ENCODE peak calls at places on chromosomes 2 and 18, in nine cellular contexts. Z, L, E, N, D, U, X, A and K are unnamed samples.

GRCh38 chr2:234302664-234302991 is 194.3 kb downstream of the ARL4C start:
- DNase-seq in D (no peak), L (no peak), A (no peak), E (no peak), U (no peak), X (no peak), N (no peak), Z (no peak), K (no peak)

GRCh38 chr2:99421469-99421868 is 68.3 kb downstream of the REV1 start:
- DNase-seq in A (no peak), N (no peak), D (no peak), E (no peak), X (no peak), U (no peak), L (no peak), Z (no peak), K (no peak)

GRCh38 chr2:182826051-182826450 is 40.4 kb downstream of the FRZB start:
- DNase-seq in A (no peak), X (no peak), N (no peak), Z (no peak), U (no peak), L (no peak), E (no peak), D (no peak), K (no peak)

GRCh38 chr18:75638597-75639467 is 211.3 kb upstream of the SMIM21 start:
- DNase-seq in L (peak; percentile 16), D (no peak), A (peak; percentile 40), N (no peak), U (no peak), Z (no peak), E (peak; percentile 82), X (no peak), K (no peak)

GRCh38 chr2:240930631-240931318 is 24.6 kb downstream of the CROCC2 start:
- DNase-seq in L (no peak), E (peak; percentile 42), N (no peak), Z (no peak), U (peak; percentile 29), X (no peak), A (no peak), D (peak; percentile 41), K (no peak)

GRCh38 chr2:28160986-28161425 is 231.7 kb upstream of the FOSL2 start:
- DNase-seq in D (no peak), N (no peak), A (no peak), U (no peak), L (no peak), X (no peak), E (no peak), Z (no peak), K (no peak)

GRCh38 chr2:120869659-120870466 is 134.2 kb downstream of the GLI2 start:
- DNase-seq in L (no peak), U (no peak), D (no peak), X (no peak), Z (no peak), A (no peak), N (no peak), E (no peak), K (no peak)

GRCh38 chr2:28705743-28706142 is 45.9 kb upstream of the PPP1CB start:
- DNase-seq in U (no peak), L (no peak), N (no peak), E (no peak), A (peak; percentile 33), X (no peak), D (peak; percentile 53), Z (no peak), K (no peak)

GRCh38 chr18:13597068-13597467 is 129.3 kb downstream of the FAM210A start:
- DNase-seq in X (no peak), D (no peak), A (no peak), Z (no peak), N (no peak), E (no peak), L (no peak), U (no peak), K (no peak)

GRCh38 chr2:218896501-218897393 is 16.1 kb downstream of the WNT10A start:
- DNase-seq in X (peak; percentile 84), Z (no peak), U (peak; percentile 74), N (no peak), E (peak; percentile 80), D (peak; percentile 85), A (peak; percentile 74), L (no peak), K (no peak)

GRCh38 chr2:71154279-71154678 is 23.8 kb downstream of the MPHOSPH10 start:
- DNase-seq in U (no peak), D (no peak), E (no peak), X (no peak), L (no peak), N (no peak), A (no peak), Z (no peak), K (no peak)

GRCh38 chr18:42514522-42514921 is 559.5 kb downstream of the PIK3C3 start:
- DNase-seq in E (no peak), U (no peak), N (no peak), D (no peak), X (no peak), Z (no peak), L (no peak), A (no peak), K (no peak)

GRCh38 chr2:37683926-37684780 is 12.7 kb upstream of the CDC42EP3 start:
- DNase-seq in N (no peak), U (no peak), Z (no peak), X (no peak), E (no peak), L (no peak), A (no peak), D (no peak), K (no peak)

GRCh38 chr2:9772999-9773904 is 70.0 kb upstream of the TAF1B start:
- DNase-seq in E (no peak), Z (no peak), U (no peak), N (no peak), D (no peak), L (no peak), A (no peak), X (no peak), K (no peak)

GRCh38 chr18:70371908-70372307 is 83.1 kb downstream of the SOCS6 start:
- DNase-seq in X (no peak), Z (no peak), A (no peak), L (no peak), D (no peak), U (no peak), N (no peak), E (no peak), K (no peak)

GRCh38 chr18:70373062-70373519 is 84.2 kb downstream of the SOCS6 start:
- DNase-seq in Z (no peak), N (no peak), E (no peak), A (peak; percentile 46), D (peak; percentile 59), L (peak; percentile 42), U (no peak), X (no peak), K (no peak)

GRCh38 chr18:70372450-70373061 is 83.7 kb downstream of the SOCS6 start:
- DNase-seq in E (no peak), A (no peak), X (no peak), Z (no peak), U (no peak), N (no peak), D (no peak), L (no peak), K (no peak)

GRCh38 chr18:70368903-70369302 is 80.1 kb downstream of the SOCS6 start:
- DNase-seq in E (no peak), Z (no peak), A (no peak), U (no peak), N (no peak), L (no peak), X (no peak), D (no peak), K (no peak)

DNA sequence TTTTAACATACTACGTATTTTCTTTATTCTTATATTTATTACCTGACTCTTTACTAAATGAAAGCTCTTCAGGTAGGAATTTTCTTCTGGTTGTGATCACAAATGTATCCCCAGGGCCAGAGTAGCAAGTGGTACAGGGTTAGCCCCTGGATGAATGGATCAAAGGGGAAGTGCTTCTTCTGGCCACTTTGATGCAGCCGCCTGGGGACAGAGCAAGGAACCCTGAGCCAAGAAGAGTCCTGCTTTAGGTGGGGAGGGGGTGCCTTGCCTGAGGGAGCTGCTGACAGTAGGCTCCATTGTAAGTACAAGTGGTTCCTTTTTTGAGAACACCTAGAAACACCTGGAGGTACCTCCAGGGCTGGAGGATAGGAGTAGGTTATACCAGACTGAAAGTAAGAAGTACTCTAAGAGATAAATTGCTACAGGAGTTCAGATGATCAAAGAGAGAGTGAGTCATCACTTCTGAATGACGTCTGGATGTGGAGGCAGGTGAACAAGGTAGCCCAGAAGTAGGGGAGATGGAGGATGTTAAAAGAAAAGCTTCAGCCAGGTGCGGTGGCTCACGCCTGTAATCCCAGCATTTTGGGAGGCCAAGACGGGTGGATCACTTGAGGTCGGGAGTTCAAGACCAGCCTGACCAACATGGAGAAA is 82.4 kb downstream of the SOCS6 start:
- DNase-seq in N (no peak), U (no peak), Z (no peak), A (no peak), D (peak; percentile 52), E (no peak), X (no peak), L (no peak), K (no peak)
- H3K4me1 ChIP-seq in N (no peaks in the 10 kb centered on the region), U (no peaks in the 10 kb centered on the region), Z (no peaks in the 10 kb centered on the region), A (peaks cover 13% of the 10 kb centered on the region), D (no peaks in the 10 kb centered on the region), E (peaks cover 8% of the 10 kb centered on the region), X (no peaks in the 10 kb centered on the region), L (no peaks in the 10 kb centered on the region), K (no peaks in the 10 kb centered on the region)

GRCh38 chr18:79525556-79526467 is 130.1 kb downstream of the NFATC1 start:
- DNase-seq in U (no peak), X (no peak), N (no peak), A (peak; percentile 46), Z (no peak), D (peak; percentile 50), L (peak; percentile 36), E (peak; percentile 60), K (no peak)
- H3K4me3 ChIP-seq in U (no peak overlapping the region), X (no peak overlapping the region), N (peak overlapping the region; percentile 56), A (no peak overlapping the region), Z (no peak overlapping the region), D (no peak overlapping the region), L (no peak overlapping the region), E (no peak overlapping the region), K (no peak overlapping the region)

DNA sequence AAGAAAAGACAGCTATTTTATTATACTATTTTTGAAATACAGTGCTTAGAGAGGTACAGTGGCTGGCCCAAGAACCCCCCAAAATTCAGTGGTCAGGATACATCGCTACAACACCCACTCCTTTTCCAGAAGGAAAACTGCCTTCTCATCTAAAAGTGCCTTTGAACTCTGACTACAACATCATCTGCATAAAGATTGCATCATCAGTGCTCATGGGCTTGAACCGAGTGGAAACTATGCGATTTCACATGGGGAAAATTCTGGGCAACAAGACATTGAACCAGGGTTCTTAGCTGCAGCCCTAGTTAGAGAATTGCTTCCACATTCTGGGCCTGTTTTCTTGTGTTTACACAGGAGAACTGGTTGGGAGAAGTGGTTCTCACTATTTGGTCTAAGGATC is 294.6 kb upstream of the SLC14A2 start:
- DNase-seq in A (peak; percentile 52), N (no peak), Z (no peak), E (no peak), X (no peak), D (no peak), U (no peak), L (no peak), K (peak; percentile 13)
- H3K27ac ChIP-seq in A (peak overlapping the region; percentile 60), N (no peak overlapping the region), Z (peak overlapping the region; percentile 53), E (no peak overlapping the region), X (no peak overlapping the region), D (no peak overlapping the region), U (no peak overlapping the region), L (no peak overlapping the region), K (peak overlapping the region; percentile 82)

DNA sequence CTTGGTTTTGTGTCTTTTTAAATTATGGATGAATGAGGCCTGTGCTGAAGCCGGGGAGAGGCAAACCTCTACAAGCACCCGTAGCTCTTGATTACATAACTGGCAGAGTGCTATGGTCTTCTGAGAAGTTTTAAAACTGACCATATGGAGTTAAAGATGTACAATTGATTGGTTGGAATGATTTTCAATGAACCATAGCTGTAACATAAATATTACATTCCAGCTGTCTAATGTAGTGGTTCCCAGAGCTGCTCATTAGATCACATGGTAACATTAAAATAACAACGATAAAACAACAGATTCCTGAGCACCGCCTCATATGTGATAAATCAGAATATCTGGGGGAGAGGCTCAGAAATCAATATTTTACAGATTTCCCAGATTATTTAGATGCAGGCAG is 71.2 kb upstream of the MAP4K3 start:
- DNase-seq in X (no peak), U (no peak), Z (no peak), E (no peak), D (no peak), A (no peak), L (no peak), N (no peak), K (no peak)
- H3K4me1 ChIP-seq in X (peaks cover 14% of the 10 kb centered on the region), U (peaks cover 8% of the 10 kb centered on the region), Z (no peaks in the 10 kb centered on the region), E (no peaks in the 10 kb centered on the region), D (no peaks in the 10 kb centered on the region), A (peaks cover 43% of the 10 kb centered on the region), L (peaks cover 39% of the 10 kb centered on the region), N (peaks cover 49% of the 10 kb centered on the region), K (peaks cover 33% of the 10 kb centered on the region)